ENCODE peak calls at places on chromosome 15, in seven cellular contexts. One of them, this sample, is unnamed.
A peak's percentile ranks its signal among the peaks of the same experiment; 100 is the strongest.

GRCh38 chr15:57306305-57306943 is 69.9 kb upstream of the CGNL1 start:
- DNase-seq in activated gamma-delta T cell treated with Interleukin-2 at 50 U/mL for 16 hours: peak; percentile 85
- DNase-seq in mesothelial cell of epicardium: peak; percentile 82
- DNase-seq in PC-3: peak; percentile 66
- DNase-seq in fibroblast of mammary gland: peak; percentile 63
- DNase-seq in A549: peak; percentile 96
- DNase-seq in midbrain: peak; percentile 87
- DNase-seq in this sample: peak; percentile 88

GRCh38 chr15:65032823-65033537 is 3.5 kb upstream of the MTFMT start:
- DNase-seq in activated gamma-delta T cell treated with Interleukin-2 at 50 U/mL for 16 hours: peak; percentile 26
- DNase-seq in mesothelial cell of epicardium: no peak
- DNase-seq in PC-3: peak; percentile 83
- DNase-seq in fibroblast of mammary gland: peak; percentile 68
- DNase-seq in A549: peak; percentile 93
- DNase-seq in midbrain: peak; percentile 39
- DNase-seq in this sample: peak; percentile 68

GRCh38 chr15:84749111-84749991 is 959 bp downstream of the ZNF592 start:
- DNase-seq in activated gamma-delta T cell treated with Interleukin-2 at 50 U/mL for 16 hours: peak; percentile 42
- DNase-seq in mesothelial cell of epicardium: peak; percentile 38
- DNase-seq in PC-3: peak; percentile 28
- DNase-seq in fibroblast of mammary gland: peak; percentile 32
- DNase-seq in A549: no peak
- DNase-seq in midbrain: no peak
- DNase-seq in this sample: peak; percentile 59

GRCh38 chr15:38895326-38896282 is 331.0 kb upstream of the RASGRP1 start:
- DNase-seq in activated gamma-delta T cell treated with Interleukin-2 at 50 U/mL for 16 hours: no peak
- DNase-seq in mesothelial cell of epicardium: no peak
- DNase-seq in PC-3: peak; percentile 58
- DNase-seq in fibroblast of mammary gland: peak; percentile 94
- DNase-seq in A549: no peak
- DNase-seq in midbrain: no peak
- DNase-seq in this sample: no peak

GRCh38 chr15:76994001-76994400 is 925 bp upstream of the PSTPIP1 start:
- DNase-seq in activated gamma-delta T cell treated with Interleukin-2 at 50 U/mL for 16 hours: peak; percentile 65
- DNase-seq in mesothelial cell of epicardium: no peak
- DNase-seq in PC-3: peak; percentile 45
- DNase-seq in fibroblast of mammary gland: no peak
- DNase-seq in A549: no peak
- DNase-seq in midbrain: no peak
- DNase-seq in this sample: no peak

GRCh38 chr15:61034793-61035710 is 194.1 kb downstream of the RORA start:
- DNase-seq in activated gamma-delta T cell treated with Interleukin-2 at 50 U/mL for 16 hours: no peak
- DNase-seq in mesothelial cell of epicardium: no peak
- DNase-seq in PC-3: no peak
- DNase-seq in fibroblast of mammary gland: peak; percentile 75
- DNase-seq in A549: no peak
- DNase-seq in midbrain: no peak
- DNase-seq in this sample: no peak

GRCh38 chr15:95857758-95858157 is 472.7 kb upstream of the NR2F2 start:
- DNase-seq in activated gamma-delta T cell treated with Interleukin-2 at 50 U/mL for 16 hours: no peak
- DNase-seq in mesothelial cell of epicardium: no peak
- DNase-seq in PC-3: no peak
- DNase-seq in fibroblast of mammary gland: peak; percentile 83
- DNase-seq in A549: no peak
- DNase-seq in midbrain: no peak
- DNase-seq in this sample: no peak

GRCh38 chr15:31473384-31474058 is 146.9 kb downstream of the KLF13 start:
- DNase-seq in activated gamma-delta T cell treated with Interleukin-2 at 50 U/mL for 16 hours: no peak
- DNase-seq in mesothelial cell of epicardium: peak; percentile 1
- DNase-seq in PC-3: no peak
- DNase-seq in fibroblast of mammary gland: no peak
- DNase-seq in A549: no peak
- DNase-seq in midbrain: no peak
- DNase-seq in this sample: no peak

GRCh38 chr15:41944313-41944940 is 27.9 kb downstream of the EHD4 start:
- DNase-seq in activated gamma-delta T cell treated with Interleukin-2 at 50 U/mL for 16 hours: no peak
- DNase-seq in mesothelial cell of epicardium: peak; percentile 53
- DNase-seq in PC-3: peak; percentile 97
- DNase-seq in fibroblast of mammary gland: peak; percentile 90
- DNase-seq in A549: no peak
- DNase-seq in midbrain: no peak
- DNase-seq in this sample: no peak

GRCh38 chr15:66456211-66456610 is 41.4 kb downstream of the SNAPC5 start:
- DNase-seq in activated gamma-delta T cell treated with Interleukin-2 at 50 U/mL for 16 hours: no peak
- DNase-seq in mesothelial cell of epicardium: no peak
- DNase-seq in PC-3: peak; percentile 81
- DNase-seq in fibroblast of mammary gland: peak; percentile 33
- DNase-seq in A549: no peak
- DNase-seq in midbrain: no peak
- DNase-seq in this sample: no peak

GRCh38 chr15:69848551-69849231 is 249.0 kb downstream of the TLE3 start:
- DNase-seq in activated gamma-delta T cell treated with Interleukin-2 at 50 U/mL for 16 hours: no peak
- DNase-seq in mesothelial cell of epicardium: no peak
- DNase-seq in PC-3: peak; percentile 23
- DNase-seq in fibroblast of mammary gland: no peak
- DNase-seq in A549: no peak
- DNase-seq in midbrain: no peak
- DNase-seq in this sample: no peak

GRCh38 chr15:53038542-53038941 is 248.4 kb upstream of the ONECUT1 start:
- DNase-seq in activated gamma-delta T cell treated with Interleukin-2 at 50 U/mL for 16 hours: no peak
- DNase-seq in mesothelial cell of epicardium: no peak
- DNase-seq in PC-3: no peak
- DNase-seq in fibroblast of mammary gland: no peak
- DNase-seq in A549: no peak
- DNase-seq in midbrain: no peak
- DNase-seq in this sample: no peak

GRCh38 chr15:73282567-73283200 is 86.1 kb downstream of the HCN4 start:
- DNase-seq in activated gamma-delta T cell treated with Interleukin-2 at 50 U/mL for 16 hours: no peak
- DNase-seq in mesothelial cell of epicardium: no peak
- DNase-seq in PC-3: no peak
- DNase-seq in fibroblast of mammary gland: no peak
- DNase-seq in A549: no peak
- DNase-seq in midbrain: no peak
- DNase-seq in this sample: no peak

GRCh38 chr15:22903961-22904534 is 65.6 kb downstream of the NIPA2 start:
- DNase-seq in activated gamma-delta T cell treated with Interleukin-2 at 50 U/mL for 16 hours: no peak
- DNase-seq in mesothelial cell of epicardium: no peak
- DNase-seq in PC-3: no peak
- DNase-seq in fibroblast of mammary gland: no peak
- DNase-seq in A549: no peak
- DNase-seq in midbrain: no peak
- DNase-seq in this sample: no peak

GRCh38 chr15:78976691-78977090 is 31.8 kb upstream of the CTSH start:
- DNase-seq in activated gamma-delta T cell treated with Interleukin-2 at 50 U/mL for 16 hours: no peak
- DNase-seq in mesothelial cell of epicardium: no peak
- DNase-seq in PC-3: no peak
- DNase-seq in fibroblast of mammary gland: no peak
- DNase-seq in A549: no peak
- DNase-seq in midbrain: no peak
- DNase-seq in this sample: no peak

GRCh38 chr15:50059883-50060282 is 59.1 kb downstream of the ATP8B4 start:
- DNase-seq in activated gamma-delta T cell treated with Interleukin-2 at 50 U/mL for 16 hours: no peak
- DNase-seq in mesothelial cell of epicardium: no peak
- DNase-seq in PC-3: no peak
- DNase-seq in fibroblast of mammary gland: no peak
- DNase-seq in A549: no peak
- DNase-seq in midbrain: no peak
- DNase-seq in this sample: no peak

GRCh38 chr15:88621789-88622604 is 857 bp downstream of the AEN start:
- DNase-seq in activated gamma-delta T cell treated with Interleukin-2 at 50 U/mL for 16 hours: peak; percentile 41
- DNase-seq in mesothelial cell of epicardium: no peak
- DNase-seq in PC-3: peak; percentile 62
- DNase-seq in fibroblast of mammary gland: peak; percentile 80
- DNase-seq in A549: peak; percentile 62
- DNase-seq in midbrain: no peak
- DNase-seq in this sample: peak; percentile 44

GRCh38 chr15:79811406-79812405 is 85.1 kb downstream of the MTHFS start:
- DNase-seq in activated gamma-delta T cell treated with Interleukin-2 at 50 U/mL for 16 hours: no peak
- DNase-seq in mesothelial cell of epicardium: no peak
- DNase-seq in PC-3: no peak
- DNase-seq in fibroblast of mammary gland: peak; percentile 78
- DNase-seq in A549: no peak
- DNase-seq in midbrain: peak; percentile 25
- DNase-seq in this sample: no peak

GRCh38 chr15:45543051-45543450 is 20.5 kb upstream of the SLC30A4 start:
- DNase-seq in activated gamma-delta T cell treated with Interleukin-2 at 50 U/mL for 16 hours: no peak
- DNase-seq in mesothelial cell of epicardium: no peak
- DNase-seq in PC-3: no peak
- DNase-seq in fibroblast of mammary gland: no peak
- DNase-seq in A549: no peak
- DNase-seq in midbrain: no peak
- DNase-seq in this sample: no peak

GRCh38 chr15:78840661-78841060 is 29.4 kb upstream of the ADAMTS7 start:
- DNase-seq in activated gamma-delta T cell treated with Interleukin-2 at 50 U/mL for 16 hours: no peak
- DNase-seq in mesothelial cell of epicardium: no peak
- DNase-seq in PC-3: no peak
- DNase-seq in fibroblast of mammary gland: peak; percentile 8
- DNase-seq in A549: no peak
- DNase-seq in midbrain: no peak
- DNase-seq in this sample: peak; percentile 72

GRCh38 chr15:43168192-43169107 is 16.8 kb upstream of the CCNDBP1 start:
- DNase-seq in activated gamma-delta T cell treated with Interleukin-2 at 50 U/mL for 16 hours: no peak
- DNase-seq in mesothelial cell of epicardium: no peak
- DNase-seq in PC-3: peak; percentile 95
- DNase-seq in fibroblast of mammary gland: peak; percentile 66
- DNase-seq in A549: no peak
- DNase-seq in midbrain: no peak
- DNase-seq in this sample: no peak

GRCh38 chr15:51874751-51875644 is 45.5 kb downstream of the TMOD3 start:
- DNase-seq in activated gamma-delta T cell treated with Interleukin-2 at 50 U/mL for 16 hours: no peak
- DNase-seq in mesothelial cell of epicardium: no peak
- DNase-seq in PC-3: peak; percentile 95
- DNase-seq in fibroblast of mammary gland: peak; percentile 99
- DNase-seq in A549: peak; percentile 85
- DNase-seq in midbrain: no peak
- DNase-seq in this sample: no peak

GRCh38 chr15:51600114-51600513 is 22.5 kb downstream of the DMXL2 start:
- DNase-seq in activated gamma-delta T cell treated with Interleukin-2 at 50 U/mL for 16 hours: no peak
- DNase-seq in mesothelial cell of epicardium: no peak
- DNase-seq in PC-3: peak; percentile 78
- DNase-seq in fibroblast of mammary gland: peak; percentile 57
- DNase-seq in A549: no peak
- DNase-seq in midbrain: no peak
- DNase-seq in this sample: no peak

GRCh38 chr15:98954411-98954810 is 53.2 kb downstream of the PGPEP1L start:
- DNase-seq in activated gamma-delta T cell treated with Interleukin-2 at 50 U/mL for 16 hours: no peak
- DNase-seq in mesothelial cell of epicardium: no peak
- DNase-seq in PC-3: no peak
- DNase-seq in fibroblast of mammary gland: peak; percentile 53
- DNase-seq in A549: no peak
- DNase-seq in midbrain: peak; percentile 83
- DNase-seq in this sample: no peak

This sample was measured in Kasumi-1.